ENCODE peak calls at places on chromosomes 13 and 19, in five cellular contexts. U, A, Y, D and B are unnamed samples.

GRCh38 chr19:10828981-10829821 is 6.8 kb downstream of the TMED1 start:
- DNase-seq in U (no peak), A (no peak), Y (no peak), D (no peak), B (peak; percentile 14)

GRCh38 chr13:97068146-97068545 is 73.9 kb upstream of the OXGR1 start:
- DNase-seq in U (no peak), A (no peak), Y (no peak), D (no peak), B (no peak)

GRCh38 chr19:19537321-19538048 is 580 bp upstream of the CILP2 start:
- DNase-seq in U (no peak), A (no peak), Y (peak; percentile 25), D (no peak), B (no peak)

GRCh38 chr19:37551123-37551993 is 43.2 kb downstream of the ZNF571 start:
- DNase-seq in U (no peak), A (peak; percentile 17), Y (peak; percentile 59), D (peak; percentile 51), B (peak; percentile 82)

GRCh38 chr19:10471909-10472308 is 31.2 kb downstream of the KEAP1 start:
- DNase-seq in U (peak; percentile 24), A (no peak), Y (peak; percentile 41), D (no peak), B (no peak)

GRCh38 chr19:35868172-35868822 is at the start of gene APLP1:
- DNase-seq in U (no peak), A (peak; percentile 61), Y (peak; percentile 33), D (peak; percentile 78), B (peak; percentile 70)

GRCh38 chr19:35114656-35115537 is 726 bp upstream of the FXYD3 start:
- DNase-seq in U (no peak), A (peak; percentile 68), Y (peak; percentile 30), D (peak; percentile 71), B (peak; percentile 71)

GRCh38 chr13:112868308-112868707 is 100.7 kb upstream of the MCF2L start:
- DNase-seq in U (no peak), A (no peak), Y (no peak), D (no peak), B (no peak)

GRCh38 chr13:29535663-29536655 is 59.5 kb downstream of the SLC7A1 start:
- DNase-seq in U (no peak), A (no peak), Y (no peak), D (no peak), B (no peak)

GRCh38 chr13:50450279-50450678 is 393.2 kb downstream of the DLEU7 start:
- DNase-seq in U (no peak), A (no peak), Y (peak; percentile 88), D (no peak), B (no peak)

GRCh38 chr19:45824041-45824471 is 8.9 kb upstream of the RSPH6A start:
- DNase-seq in U (no peak), A (no peak), Y (peak; percentile 44), D (no peak), B (no peak)

GRCh38 chr13:48492123-48493075 is 40.5 kb downstream of the RCBTB2 start:
- DNase-seq in U (no peak), A (peak; percentile 58), Y (peak; percentile 43), D (peak; percentile 50), B (peak; percentile 89)

GRCh38 chr19:33410915-33411401 is 37.4 kb downstream of the CEBPG start:
- DNase-seq in U (no peak), A (no peak), Y (no peak), D (no peak), B (no peak)

GRCh38 chr13:41458939-41459753 is 1.8 kb downstream of the RGCC start:
- DNase-seq in U (no peak), A (peak; percentile 65), Y (peak; percentile 50), D (peak; percentile 70), B (peak; percentile 66)

GRCh38 chr13:75666646-75667351 is 30.7 kb downstream of the LMO7 start:
- DNase-seq in U (no peak), A (no peak), Y (peak; percentile 51), D (no peak), B (no peak)

GRCh38 chr13:96417956-96418355 is 328.0 kb downstream of the HS6ST3 start:
- DNase-seq in U (no peak), A (no peak), Y (no peak), D (no peak), B (no peak)

GRCh38 chr13:57611956-57612355 is 19.6 kb upstream of the PCDH17 start:
- DNase-seq in U (no peak), A (no peak), Y (no peak), D (no peak), B (no peak)

GRCh38 chr19:39845621-39846175 is 481 bp downstream of the FBL start:
- DNase-seq in U (no peak), A (no peak), Y (peak; percentile 16), D (no peak), B (no peak)

GRCh38 chr13:77022341-77022740 is 4.6 kb downstream of the FBXL3 start:
- DNase-seq in U (no peak), A (no peak), Y (peak; percentile 25), D (no peak), B (no peak)

GRCh38 chr19:6414033-6414643 is 10.5 kb downstream of the KHSRP start:
- DNase-seq in U (no peak), A (no peak), Y (no peak), D (no peak), B (peak; percentile 26)

GRCh38 chr19:54266133-54266532 is 9.1 kb upstream of the LILRB5 start:
- DNase-seq in U (no peak), A (peak; percentile 62), Y (peak; percentile 72), D (peak; percentile 73), B (peak; percentile 77)

GRCh38 chr19:50036905-50037304 is 11.1 kb downstream of the ZNF473 start:
- DNase-seq in U (peak; percentile 3), A (no peak), Y (peak; percentile 55), D (no peak), B (no peak)

GRCh38 chr13:100794575-100794974 is 120.0 kb upstream of the TMTC4 start:
- DNase-seq in U (no peak), A (no peak), Y (no peak), D (no peak), B (no peak)

GRCh38 chr19:56476671-56477428 is at the start of gene ZNF667:
- DNase-seq in U (peak; percentile 42), A (no peak), Y (peak; percentile 88), D (peak; percentile 50), B (peak; percentile 74)

GRCh38 chr19:13156968-13157882 is 7.0 kb downstream of the IER2 start:
- DNase-seq in U (no peak), A (no peak), Y (peak; percentile 36), D (no peak), B (no peak)

GRCh38 chr19:48741222-48741999 is 1.0 kb upstream of the RASIP1 start:
- DNase-seq in U (no peak), A (no peak), Y (no peak), D (peak; percentile 42), B (no peak)

GRCh38 chr13:42729857-42730402 is 51.5 kb upstream of the FAM216B start:
- DNase-seq in U (no peak), A (no peak), Y (no peak), D (no peak), B (no peak)

GRCh38 chr13:48132961-48133360 is 38.1 kb upstream of the MED4 start:
- DNase-seq in U (no peak), A (no peak), Y (no peak), D (no peak), B (no peak)

GRCh38 chr13:37476874-37477273 is 121.7 kb downstream of the POSTN start:
- DNase-seq in U (no peak), A (no peak), Y (no peak), D (no peak), B (no peak)

GRCh38 chr13:99356216-99357089 is 49.3 kb upstream of the GPR183 start:
- DNase-seq in U (no peak), A (peak; percentile 55), Y (peak; percentile 20), D (no peak), B (peak; percentile 67)

GRCh38 chr13:92717857-92718256 is 508.8 kb upstream of the GPC6 start:
- DNase-seq in U (no peak), A (no peak), Y (no peak), D (no peak), B (no peak)